ENCODE peak calls at places on chromosomes 6 and 20, in eight cellular contexts. O, K, F, C, Y, U, Q and E are unnamed samples.

GRCh38 chr20:54744097-54744496 is 268.7 kb downstream of the DOK5 start:
- DNase-seq in O (no peak), K (no peak), F (no peak), C (no peak), Y (no peak), U (no peak), Q (no peak), E (no peak)

GRCh38 chr20:47115694-47116093 is 221.1 kb downstream of the EYA2 start:
- DNase-seq in O (no peak), K (no peak), F (no peak), C (no peak), Y (no peak), U (no peak), Q (no peak), E (no peak)

GRCh38 chr6:133590814-133591213 is 298.1 kb upstream of the TCF21 start:
- DNase-seq in O (no peak), K (no peak), F (peak; percentile 96), C (no peak), Y (no peak), U (no peak), Q (no peak), E (peak; percentile 78)

GRCh38 chr20:34528921-34529297 is 12.7 kb downstream of the DYNLRB1 start:
- DNase-seq in O (peak; percentile 74), K (no peak), F (no peak), C (no peak), Y (no peak), U (no peak), Q (peak; percentile 16), E (no peak)

GRCh38 chr6:135358251-135358821 is 139.2 kb downstream of the AHI1 start:
- DNase-seq in O (no peak), K (peak; percentile 96), F (peak; percentile 65), C (no peak), Y (no peak), U (no peak), Q (peak; percentile 90), E (peak; percentile 93)

GRCh38 chr6:161068296-161068695 is 76.7 kb downstream of the MAP3K4 start:
- DNase-seq in O (no peak), K (no peak), F (no peak), C (no peak), Y (no peak), U (no peak), Q (no peak), E (no peak)

GRCh38 chr6:3813150-3813780 is 35.9 kb upstream of the FAM50B start:
- DNase-seq in O (peak; percentile 64), K (peak; percentile 61), F (peak; percentile 65), C (peak; percentile 54), Y (no peak), U (peak; percentile 53), Q (peak; percentile 47), E (no peak)

GRCh38 chr6:117477988-117478852 is 4.3 kb upstream of the DCBLD1 start:
- DNase-seq in O (no peak), K (no peak), F (no peak), C (peak; percentile 70), Y (no peak), U (no peak), Q (peak; percentile 45), E (peak; percentile 22)

GRCh38 chr6:167441653-167442644 is 117.1 kb downstream of the TTLL2 start:
- DNase-seq in O (no peak), K (peak; percentile 4), F (no peak), C (no peak), Y (no peak), U (no peak), Q (no peak), E (no peak)

GRCh38 chr20:49868964-49869363 is 46.4 kb downstream of the SPATA2 start:
- DNase-seq in O (no peak), K (no peak), F (no peak), C (no peak), Y (no peak), U (no peak), Q (no peak), E (no peak)

GRCh38 chr6:55175078-55175777 is 913 bp downstream of the HCRTR2 start:
- DNase-seq in O (no peak), K (no peak), F (no peak), C (no peak), Y (no peak), U (no peak), Q (no peak), E (no peak)

GRCh38 chr6:144712541-144712940 is 427.4 kb downstream of the UTRN start:
- DNase-seq in O (no peak), K (peak; percentile 18), F (no peak), C (no peak), Y (no peak), U (no peak), Q (peak; percentile 23), E (peak; percentile 46)

GRCh38 chr6:5338177-5338960 is 77.1 kb downstream of the FARS2 start:
- DNase-seq in O (no peak), K (no peak), F (no peak), C (peak; percentile 77), Y (no peak), U (no peak), Q (no peak), E (no peak)

GRCh38 chr6:167652042-167652700 is 174.5 kb upstream of the AFDN start:
- DNase-seq in O (no peak), K (no peak), F (no peak), C (no peak), Y (no peak), U (no peak), Q (no peak), E (no peak)

GRCh38 chr20:36573798-36574277 is 441 bp downstream of the TGIF2 start:
- DNase-seq in O (peak; percentile 43), K (no peak), F (peak; percentile 9), C (peak; percentile 59), Y (peak; percentile 52), U (no peak), Q (no peak), E (peak; percentile 21)

DNA sequence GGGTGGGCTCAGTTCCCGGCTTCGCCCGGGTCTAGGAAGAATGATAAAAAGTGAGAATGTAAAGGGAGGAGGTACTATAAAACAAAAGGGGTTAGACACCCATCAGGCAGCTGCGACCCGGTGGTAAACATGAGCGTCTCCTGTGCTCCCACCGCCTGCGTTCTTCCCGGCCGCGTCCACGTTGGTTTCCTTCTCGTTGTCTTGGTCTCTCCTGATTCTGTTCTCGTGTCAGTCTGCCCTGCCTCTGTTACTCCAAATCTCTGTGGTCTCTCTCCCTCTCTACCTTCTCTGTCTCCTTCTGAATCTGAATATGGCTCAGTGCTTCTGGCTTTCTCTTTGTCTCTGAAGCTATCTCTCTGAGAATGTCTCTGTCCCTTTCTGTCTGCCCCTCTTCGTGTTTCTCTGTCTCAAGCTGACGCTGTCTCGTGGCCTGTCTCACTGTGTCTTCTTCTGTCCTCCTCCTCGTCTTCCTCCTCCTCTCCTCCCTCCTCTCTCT is 41.6 kb upstream of the FOXP4 start:
- DNase-seq in O (no peak), K (peak; percentile 53), F (no peak), C (no peak), Y (no peak), U (no peak), Q (peak; percentile 22), E (peak; percentile 28)
- H3K4me3 ChIP-seq in O (peak overlapping the region; percentile 62), K (peak overlapping the region; percentile 22), F (no peak overlapping the region), C (peak overlapping the region; percentile 17), Y (no peak overlapping the region), U (no peak overlapping the region), Q (no peak overlapping the region), E (no peak overlapping the region)

GRCh38 chr20:2032168-2032567 is 38.3 kb upstream of the PDYN start:
- DNase-seq in O (no peak), K (no peak), F (no peak), C (no peak), Y (no peak), U (no peak), Q (no peak), E (peak; percentile 3)

GRCh38 chr20:2038161-2038560 is 44.3 kb upstream of the PDYN start:
- DNase-seq in O (no peak), K (no peak), F (no peak), C (no peak), Y (no peak), U (no peak), Q (no peak), E (no peak)

GRCh38 chr20:2042400-2042799 is 48.5 kb upstream of the PDYN start:
- DNase-seq in O (no peak), K (peak; percentile 65), F (peak; percentile 64), C (no peak), Y (no peak), U (no peak), Q (peak; percentile 41), E (peak; percentile 59)

DNA sequence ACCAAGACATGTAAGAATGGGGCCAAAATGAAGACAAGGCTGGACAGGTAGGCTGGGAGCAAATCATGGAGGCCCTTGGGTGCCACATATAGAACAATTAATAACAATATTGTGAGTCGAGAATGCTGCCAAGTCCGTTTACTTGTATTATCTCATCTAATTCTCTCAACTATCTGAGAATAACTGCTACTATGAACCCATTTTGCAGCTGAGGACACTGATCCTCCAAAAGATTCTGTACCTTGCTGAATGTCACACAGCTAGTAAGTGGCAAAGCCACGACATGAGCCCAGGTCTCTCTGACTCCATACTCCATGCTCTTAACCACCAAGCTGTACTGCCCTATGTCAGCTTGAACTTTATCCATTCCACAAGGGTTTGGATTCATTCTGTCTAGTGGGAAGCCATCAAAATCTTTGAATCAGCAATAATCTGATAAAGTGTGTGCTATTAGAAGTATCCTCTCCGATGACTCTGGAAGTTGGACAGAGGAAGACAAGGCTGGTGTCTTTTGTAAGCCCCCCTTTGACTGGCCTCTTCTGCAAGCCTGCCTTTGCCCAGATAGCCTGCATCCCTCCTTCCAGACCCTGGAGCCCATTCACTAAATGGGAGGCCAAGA is 43.5 kb upstream of the PDYN start:
- DNase-seq in O (no peak), K (no peak), F (no peak), C (no peak), Y (no peak), U (no peak), Q (no peak), E (no peak)
- TF ChIP-seq CTCF in O (no peak), K (no peak), F (no peak), C (no peak), Y (no peak), U (no peak), Q (no peak), E (no peak)

DNA sequence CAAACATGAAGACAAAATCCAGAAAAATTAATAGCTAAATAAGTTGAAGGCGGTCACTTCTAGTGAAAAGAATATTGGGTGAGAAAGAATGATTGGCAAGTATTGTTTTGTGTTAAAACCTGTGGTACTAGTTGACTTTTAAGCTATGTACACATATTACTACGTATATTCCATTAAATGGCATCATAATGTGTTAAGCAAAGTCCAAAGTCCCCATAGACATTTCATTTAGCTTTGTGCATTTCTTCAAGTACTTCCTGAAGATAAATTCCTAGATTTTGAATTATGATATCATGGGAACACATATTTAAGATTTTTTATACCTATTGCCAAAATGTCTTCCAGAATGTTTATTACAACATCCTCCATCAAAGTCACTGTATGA is 272.7 kb upstream of the IRAK1BP1 start:
- DNase-seq in O (no peak), K (no peak), F (no peak), C (no peak), Y (no peak), U (no peak), Q (no peak), E (no peak)
- H3K4me3 ChIP-seq in O (no peak overlapping the region), K (no peak overlapping the region), F (no peak overlapping the region), C (no peak overlapping the region), Y (no peak overlapping the region), U (no peak overlapping the region), Q (no peak overlapping the region), E (no peak overlapping the region)

DNA sequence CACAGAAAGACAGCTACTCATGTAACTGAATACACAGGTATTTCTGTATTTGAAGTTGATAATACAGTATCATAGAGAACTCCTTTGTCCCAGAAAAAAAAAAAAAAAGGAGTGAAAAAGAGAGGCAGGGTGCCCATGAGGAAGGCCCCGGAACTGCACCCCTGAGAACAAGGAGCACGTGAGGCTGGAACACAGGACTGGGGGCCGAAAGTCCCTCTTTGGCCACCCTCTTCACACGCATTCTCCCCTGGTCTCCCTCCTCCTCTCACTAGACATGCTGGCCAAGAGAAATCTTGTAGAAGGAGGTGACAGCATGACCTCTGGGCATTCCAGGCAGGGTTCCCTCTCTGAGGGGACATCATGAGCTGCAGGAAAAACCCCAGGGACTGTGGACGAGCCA is 62.7 kb upstream of the TRAF3IP2 start:
- DNase-seq in O (no peak), K (no peak), F (no peak), C (no peak), Y (no peak), U (no peak), Q (no peak), E (peak; percentile 32)
- TF ChIP-seq CTCF in O (peak; percentile 41), K (peak; percentile 33), F (peak; percentile 34), C (peak; percentile 24), Y (peak; percentile 31), U (no peak), Q (peak; percentile 31), E (peak; percentile 16)